ENCODE peak calls at places on chromosomes 5 and 9, in four cellular contexts. One of them, this sample, is unnamed.

GRCh38 chr9:12784461-12785250 is 9.8 kb downstream of the LURAP1L start:
- DNase-seq in SK-N-SH: no peak
- DNase-seq in left lung: peak
- DNase-seq in brain microvascular endothelial cell: peak
- DNase-seq in this sample: peak

GRCh38 chr9:128027166-128027539 is 40.0 kb downstream of the NAIF1 start:
- DNase-seq in SK-N-SH: no peak
- DNase-seq in brain microvascular endothelial cell: no peak
- DNase-seq in left lung: no peak
- DNase-seq in this sample: no peak

GRCh38 chr5:126100767-126101166 is 322.4 kb upstream of the GRAMD2B start:
- DNase-seq in left lung: no peak
- DNase-seq in brain microvascular endothelial cell: no peak
- DNase-seq in SK-N-SH: no peak
- DNase-seq in this sample: no peak

GRCh38 chr5:80654054-80654390 is 430 bp upstream of the MSH3 start:
- DNase-seq in left lung: no peak
- DNase-seq in SK-N-SH: peak
- DNase-seq in brain microvascular endothelial cell: no peak
- DNase-seq in this sample: no peak

GRCh38 chr5:108321341-108321740 is 60.6 kb downstream of the FBXL17 start:
- DNase-seq in left lung: no peak
- DNase-seq in brain microvascular endothelial cell: no peak
- DNase-seq in SK-N-SH: no peak
- DNase-seq in this sample: no peak

GRCh38 chr9:98168153-98168780 is 24.2 kb downstream of the CORO2A start:
- DNase-seq in left lung: no peak
- DNase-seq in SK-N-SH: no peak
- DNase-seq in brain microvascular endothelial cell: no peak
- DNase-seq in this sample: no peak

GRCh38 chr9:124010665-124011321 is 775 bp upstream of the LHX2 start:
- DNase-seq in left lung: no peak
- DNase-seq in SK-N-SH: peak
- DNase-seq in brain microvascular endothelial cell: no peak
- DNase-seq in this sample: peak

GRCh38 chr5:135423158-135423925 is 23.8 kb downstream of the DCANP1 start:
- DNase-seq in brain microvascular endothelial cell: peak
- DNase-seq in left lung: no peak
- DNase-seq in SK-N-SH: no peak
- DNase-seq in this sample: no peak

GRCh38 chr5:82620957-82621600 is 342.9 kb upstream of the RPS23 start:
- DNase-seq in SK-N-SH: no peak
- DNase-seq in brain microvascular endothelial cell: peak
- DNase-seq in left lung: no peak
- DNase-seq in this sample: no peak

GRCh38 chr5:111781200-111781599 is 24.2 kb upstream of the NREP start:
- DNase-seq in left lung: peak
- DNase-seq in brain microvascular endothelial cell: peak
- DNase-seq in SK-N-SH: no peak
- DNase-seq in this sample: peak

GRCh38 chr5:89755024-89755423 is 654.5 kb downstream of the CETN3 start:
- DNase-seq in brain microvascular endothelial cell: no peak
- DNase-seq in SK-N-SH: no peak
- DNase-seq in left lung: no peak
- DNase-seq in this sample: no peak

GRCh38 chr5:58184910-58185309 is 275.0 kb downstream of the PLK2 start:
- DNase-seq in SK-N-SH: no peak
- DNase-seq in brain microvascular endothelial cell: peak
- DNase-seq in left lung: no peak
- DNase-seq in this sample: no peak

GRCh38 chr5:24428345-24428744 is 216.4 kb downstream of the CDH10 start:
- DNase-seq in SK-N-SH: no peak
- DNase-seq in brain microvascular endothelial cell: no peak
- DNase-seq in left lung: no peak
- DNase-seq in this sample: no peak

GRCh38 chr9:125147401-125147951 is 4.1 kb upstream of the SCAI start:
- DNase-seq in brain microvascular endothelial cell: no peak
- DNase-seq in SK-N-SH: peak
- DNase-seq in left lung: no peak
- DNase-seq in this sample: no peak

GRCh38 chr5:35741126-35741711 is 115.5 kb upstream of the IL7R start:
- DNase-seq in SK-N-SH: no peak
- DNase-seq in brain microvascular endothelial cell: no peak
- DNase-seq in left lung: no peak
- DNase-seq in this sample: no peak

GRCh38 chr9:88535932-88536324 is 950 bp downstream of the NXNL2 start:
- DNase-seq in SK-N-SH: no peak
- DNase-seq in brain microvascular endothelial cell: no peak
- DNase-seq in left lung: no peak
- DNase-seq in this sample: no peak
- H3K4me3 ChIP-seq in SK-N-SH: peak
- H3K4me3 ChIP-seq in brain microvascular endothelial cell: peak
- H3K4me3 ChIP-seq in left lung: peak
- H3K4me3 ChIP-seq in this sample: peak

GRCh38 chr9:136399176-136400037 is 563 bp downstream of the SNAPC4 start:
- DNase-seq in SK-N-SH: peak
- DNase-seq in left lung: peak
- DNase-seq in brain microvascular endothelial cell: peak
- DNase-seq in this sample: no peak
- H3K27ac ChIP-seq in SK-N-SH: no peak
- H3K27ac ChIP-seq in left lung: no peak
- H3K27ac ChIP-seq in brain microvascular endothelial cell: peak
- H3K27ac ChIP-seq in this sample: peak

DNA sequence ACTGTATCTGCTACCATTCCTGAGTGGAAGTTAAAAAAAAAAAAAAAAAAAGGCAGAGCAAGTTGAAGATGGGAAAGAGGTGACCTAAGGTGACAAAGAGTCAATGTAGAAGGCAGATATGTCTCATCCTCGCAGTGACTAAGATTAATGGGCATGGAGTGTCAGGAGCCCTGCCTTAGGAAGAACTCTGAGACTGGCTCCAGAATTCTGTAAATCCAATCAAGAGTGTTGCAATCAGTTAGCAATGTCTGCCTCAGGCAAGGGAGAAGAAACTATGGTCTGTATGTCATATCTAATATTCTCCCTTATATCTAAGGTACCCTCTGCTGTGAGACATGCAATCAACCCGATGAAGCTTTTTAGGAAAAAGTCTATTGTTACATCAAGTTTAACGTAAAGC is 24.7 kb upstream of the KCNMB1 start:
- DNase-seq in brain microvascular endothelial cell: no peak
- DNase-seq in SK-N-SH: no peak
- DNase-seq in left lung: no peak
- DNase-seq in this sample: no peak
- H3K4me3 ChIP-seq in brain microvascular endothelial cell: no peak
- H3K4me3 ChIP-seq in SK-N-SH: no peak
- H3K4me3 ChIP-seq in left lung: no peak
- H3K4me3 ChIP-seq in this sample: no peak

GRCh38 chr5:95080026-95080425 is 204.9 kb downstream of the MCTP1 start:
- DNase-seq in brain microvascular endothelial cell: no peak
- DNase-seq in left lung: no peak
- DNase-seq in SK-N-SH: no peak
- DNase-seq in this sample: no peak
- H3K27ac ChIP-seq in brain microvascular endothelial cell: no peak
- H3K27ac ChIP-seq in left lung: peak
- H3K27ac ChIP-seq in SK-N-SH: no peak
- H3K27ac ChIP-seq in this sample: peak

GRCh38 chr9:21803674-21804048 is 1.2 kb downstream of the MTAP start:
- DNase-seq in SK-N-SH: no peak
- DNase-seq in left lung: no peak
- DNase-seq in brain microvascular endothelial cell: no peak
- DNase-seq in this sample: no peak

GRCh38 chr9:21806644-21807043 is 4.2 kb downstream of the MTAP start:
- DNase-seq in left lung: no peak
- DNase-seq in brain microvascular endothelial cell: no peak
- DNase-seq in SK-N-SH: no peak
- DNase-seq in this sample: no peak

GRCh38 chr9:21802418-21803000 is at the start of gene MTAP:
- DNase-seq in brain microvascular endothelial cell: peak
- DNase-seq in left lung: peak
- DNase-seq in SK-N-SH: peak
- DNase-seq in this sample: peak

GRCh38 chr9:21804336-21804735 is 1.9 kb downstream of the MTAP start:
- DNase-seq in SK-N-SH: no peak
- DNase-seq in brain microvascular endothelial cell: no peak
- DNase-seq in left lung: no peak
- DNase-seq in this sample: no peak

DNA sequence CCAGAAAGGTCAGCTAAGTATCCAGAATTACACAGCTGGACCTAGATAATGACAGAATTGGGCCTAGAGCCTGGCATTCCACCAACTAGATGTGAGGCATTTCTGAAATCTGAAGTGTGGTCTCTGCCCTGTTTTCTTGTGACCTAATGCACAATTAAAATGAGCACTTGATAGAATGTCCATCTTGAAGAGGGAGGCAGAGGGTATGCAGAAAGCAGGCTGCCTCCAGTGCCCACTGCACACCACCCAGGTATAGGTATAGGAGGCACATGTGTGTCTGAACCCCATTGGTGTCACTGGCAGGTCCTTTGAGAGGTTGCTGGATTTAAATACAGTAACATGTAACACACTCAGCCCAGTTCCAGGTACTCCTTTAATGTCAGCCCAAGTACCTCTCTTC is 2.4 kb downstream of the MTAP start:
- DNase-seq in left lung: no peak
- DNase-seq in brain microvascular endothelial cell: no peak
- DNase-seq in SK-N-SH: no peak
- DNase-seq in this sample: no peak
- H3K4me3 ChIP-seq in left lung: no peak
- H3K4me3 ChIP-seq in brain microvascular endothelial cell: no peak
- H3K4me3 ChIP-seq in SK-N-SH: no peak
- H3K4me3 ChIP-seq in this sample: no peak

DNA sequence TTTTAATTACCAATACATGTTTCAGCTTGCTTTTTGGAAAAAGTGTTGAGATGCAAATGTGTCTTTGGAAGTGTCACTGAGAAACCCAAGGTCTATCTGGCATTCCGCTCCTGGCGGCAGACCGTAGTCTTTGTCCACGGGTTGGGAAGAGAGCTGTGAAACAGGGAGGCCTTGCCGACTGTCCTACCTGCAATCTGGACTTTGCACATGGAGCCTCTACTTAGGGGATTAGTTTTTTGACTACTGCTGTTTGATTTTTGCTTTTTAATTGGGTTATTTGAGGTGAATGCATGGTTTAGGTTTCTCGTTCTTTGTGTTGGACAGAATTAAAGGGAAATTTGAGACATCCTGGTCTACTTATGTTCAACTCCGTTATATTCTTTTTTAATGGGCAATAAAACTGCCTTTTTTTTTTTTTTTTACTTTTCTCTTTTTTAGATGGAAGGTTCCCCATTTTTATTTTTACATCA is 25.7 kb downstream of the TRIO start:
- DNase-seq in SK-N-SH: no peak
- DNase-seq in left lung: no peak
- DNase-seq in brain microvascular endothelial cell: no peak
- DNase-seq in this sample: no peak
- H3K27ac ChIP-seq in SK-N-SH: peak
- H3K27ac ChIP-seq in left lung: no peak
- H3K27ac ChIP-seq in brain microvascular endothelial cell: no peak
- H3K27ac ChIP-seq in this sample: no peak

DNA sequence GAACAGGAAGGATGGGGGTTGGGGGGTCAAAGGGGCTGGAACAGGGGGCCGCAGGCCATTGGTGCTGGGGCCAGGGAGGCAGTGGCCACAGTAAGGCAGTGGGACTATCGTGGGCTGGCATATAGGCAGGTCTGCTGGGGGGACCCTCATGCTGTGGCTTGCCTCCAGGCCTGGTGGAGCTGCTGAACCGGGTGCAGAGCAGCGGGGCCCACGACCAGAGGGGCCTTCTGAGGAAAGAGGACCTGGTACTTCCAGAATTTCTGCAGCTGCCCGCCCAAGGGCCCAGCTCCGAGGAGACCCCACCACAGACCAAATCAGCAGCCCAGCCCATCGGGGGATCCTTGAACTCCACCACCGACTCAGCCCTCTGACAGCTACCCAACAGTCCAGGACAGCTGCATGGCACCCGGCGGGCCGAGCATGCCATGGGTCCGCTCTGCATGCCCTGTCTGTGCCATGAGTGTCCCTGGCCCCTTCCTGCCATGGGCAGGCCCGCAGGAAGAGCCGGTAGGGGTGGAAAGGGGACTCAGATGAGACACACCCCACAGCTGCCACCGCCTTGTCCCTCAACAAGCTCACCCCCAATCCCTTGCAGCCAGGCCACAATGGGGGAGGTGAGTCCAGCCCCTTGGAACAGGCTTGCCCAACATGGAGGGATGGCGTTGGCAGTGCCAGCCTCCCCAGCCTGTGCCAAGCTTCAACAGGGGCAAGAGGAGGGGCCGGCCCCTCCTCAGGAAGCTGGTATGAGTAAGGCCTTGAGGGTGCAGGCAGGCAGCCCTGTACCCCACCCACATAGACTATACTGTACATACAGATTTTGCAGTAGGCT is 12.3 kb upstream of the SLC34A1 start:
- DNase-seq in left lung: no peak
- DNase-seq in SK-N-SH: no peak
- DNase-seq in brain microvascular endothelial cell: no peak
- DNase-seq in this sample: no peak
- H3K4me3 ChIP-seq in left lung: no peak
- H3K4me3 ChIP-seq in SK-N-SH: no peak
- H3K4me3 ChIP-seq in brain microvascular endothelial cell: no peak
- H3K4me3 ChIP-seq in this sample: no peak

GRCh38 chr5:32302822-32303754 is 9.7 kb downstream of the MTMR12 start:
- DNase-seq in left lung: no peak
- DNase-seq in SK-N-SH: no peak
- DNase-seq in brain microvascular endothelial cell: no peak
- DNase-seq in this sample: no peak
- H3K27ac ChIP-seq in left lung: peak
- H3K27ac ChIP-seq in SK-N-SH: no peak
- H3K27ac ChIP-seq in brain microvascular endothelial cell: no peak
- H3K27ac ChIP-seq in this sample: peak

GRCh38 chr9:5625916-5626315 is 3.0 kb upstream of the RIC1 start:
- DNase-seq in brain microvascular endothelial cell: no peak
- DNase-seq in left lung: no peak
- DNase-seq in SK-N-SH: no peak
- DNase-seq in this sample: no peak

GRCh38 chr9:5621327-5621726 is 7.6 kb upstream of the RIC1 start:
- DNase-seq in left lung: no peak
- DNase-seq in brain microvascular endothelial cell: peak
- DNase-seq in SK-N-SH: no peak
- DNase-seq in this sample: no peak

GRCh38 chr9:5624655-5625054 is 4.3 kb upstream of the RIC1 start:
- DNase-seq in SK-N-SH: no peak
- DNase-seq in brain microvascular endothelial cell: no peak
- DNase-seq in left lung: no peak
- DNase-seq in this sample: no peak

GRCh38 chr9:5620494-5620893 is 8.4 kb upstream of the RIC1 start:
- DNase-seq in brain microvascular endothelial cell: no peak
- DNase-seq in left lung: no peak
- DNase-seq in SK-N-SH: no peak
- DNase-seq in this sample: no peak

DNA sequence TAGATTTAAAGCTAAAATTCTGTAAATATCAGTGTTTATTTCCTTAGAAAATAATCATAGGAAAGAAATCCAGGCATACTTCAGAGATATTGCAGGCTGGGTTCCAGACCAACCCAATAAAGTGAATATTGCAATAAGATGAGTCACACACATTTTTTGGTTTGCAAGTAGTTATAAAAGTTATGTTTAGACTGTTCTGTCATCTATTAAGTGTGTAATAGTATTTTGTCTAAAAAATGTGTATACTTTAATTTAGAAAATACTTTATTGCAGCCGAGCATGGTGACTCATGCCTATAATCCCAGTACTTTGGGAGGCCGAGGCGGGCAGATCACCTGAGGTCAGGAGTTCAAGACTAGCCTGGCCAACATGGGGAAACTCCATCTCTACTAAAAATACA is 6.9 kb upstream of the RIC1 start:
- DNase-seq in SK-N-SH: no peak
- DNase-seq in left lung: no peak
- DNase-seq in brain microvascular endothelial cell: peak
- DNase-seq in this sample: no peak
- H3K4me3 ChIP-seq in SK-N-SH: no peak
- H3K4me3 ChIP-seq in left lung: no peak
- H3K4me3 ChIP-seq in brain microvascular endothelial cell: no peak
- H3K4me3 ChIP-seq in this sample: no peak

This sample was measured in upper lobe of right lung.